ENCODE peak calls at places on chromosome 21, in ten cellular contexts. G is cardiac septum, P is T-helper 1 cell, N is progenitor cell of endocrine pancreas, V is HCT116, S is RWPE1, X is midbrain, R is endodermal cell, D is T-helper 17 cell, K is memory B cell. Y is an unnamed sample.

GRCh38 chr21:17089121-17089520 is 423.7 kb upstream of the CXADR start:
- DNase-seq in X (no peak), N (no peak), R (no peak), G (no peak), S (no peak), P (no peak), V (no peak), D (no peak), K (no peak), Y (no peak)

GRCh38 chr21:45262616-45263015 is 25.1 kb downstream of the POFUT2 start:
- DNase-seq in N (no peak), P (no peak), V (no peak), X (no peak), G (peak), D (no peak), R (peak), S (no peak), K (no peak), Y (no peak)

GRCh38 chr21:41952568-41953248 is 1.1 kb downstream of the C2CD2 start:
- DNase-seq in S (peak), D (no peak), R (peak), X (no peak), P (no peak), G (no peak), K (no peak), N (no peak), V (no peak), Y (no peak)

GRCh38 chr21:46253610-46254124 is 25.1 kb upstream of the LSS start:
- DNase-seq in P (peak), D (no peak), G (no peak), V (no peak), R (no peak), N (no peak), K (peak), S (no peak), X (no peak), Y (no peak)

GRCh38 chr21:35528109-35529042 is 479.3 kb upstream of the RUNX1 start:
- DNase-seq in V (no peak), N (no peak), D (peak), G (peak), X (no peak), K (no peak), R (no peak), S (no peak), P (no peak), Y (peak)

GRCh38 chr21:43191971-43192370 is 23.2 kb downstream of the CRYAA start:
- DNase-seq in K (no peak), G (no peak), N (no peak), S (no peak), V (no peak), D (no peak), X (no peak), R (peak), P (no peak), Y (no peak)

GRCh38 chr21:44293551-44294231 is 6.2 kb upstream of the PFKL start:
- DNase-seq in K (no peak), P (peak), D (no peak), N (no peak), G (no peak), X (no peak), V (no peak), R (no peak), S (no peak), Y (no peak)

GRCh38 chr21:38773108-38774061 is 32.3 kb upstream of the ETS2 start:
- DNase-seq in R (no peak), N (no peak), P (no peak), G (no peak), D (no peak), K (no peak), X (no peak), S (peak), V (peak), Y (no peak)

GRCh38 chr21:32371913-32372314 is 20.9 kb downstream of the URB1 start:
- DNase-seq in R (no peak), P (no peak), N (no peak), X (no peak), K (no peak), D (no peak), V (no peak), G (no peak), S (peak), Y (no peak)